ENCODE peak calls at places on chromosomes 4 and X, in four cellular contexts. One of them, this sample, is unnamed.

GRCh38 chrX:43166874-43167273 is 388.9 kb upstream of the PPP1R2C start:
- DNase-seq in NAMALWA: no peak
- DNase-seq in cardiac muscle cell: no peak
- DNase-seq in T-helper 2 cell: no peak
- DNase-seq in this sample: no peak

GRCh38 chr4:37816719-37817118 is 9.8 kb upstream of the PGM2 start:
- DNase-seq in cardiac muscle cell: no peak
- DNase-seq in T-helper 2 cell: no peak
- DNase-seq in NAMALWA: no peak
- DNase-seq in this sample: no peak

GRCh38 chrX:1686642-1687041 is 71.8 kb downstream of the ASMT start:
- DNase-seq in T-helper 2 cell: no peak
- DNase-seq in cardiac muscle cell: no peak
- DNase-seq in NAMALWA: no peak
- DNase-seq in this sample: no peak

GRCh38 chr4:77582716-77583115 is 22.9 kb upstream of the CXCL13 start:
- DNase-seq in cardiac muscle cell: no peak
- DNase-seq in T-helper 2 cell: no peak
- DNase-seq in NAMALWA: no peak
- DNase-seq in this sample: no peak

GRCh38 chr4:52841707-52842456 is 20.2 kb upstream of the RASL11B start:
- DNase-seq in NAMALWA: no peak
- DNase-seq in T-helper 2 cell: no peak
- DNase-seq in cardiac muscle cell: no peak
- DNase-seq in this sample: peak; percentile 30

GRCh38 chrX:74924449-74925209 is 623 bp downstream of the NEXMIF start:
- DNase-seq in NAMALWA: no peak
- DNase-seq in cardiac muscle cell: peak; percentile 28
- DNase-seq in T-helper 2 cell: no peak
- DNase-seq in this sample: peak; percentile 45

GRCh38 chrX:65677954-65678469 is 10.6 kb downstream of the MSN start:
- DNase-seq in cardiac muscle cell: no peak
- DNase-seq in T-helper 2 cell: no peak
- DNase-seq in NAMALWA: no peak
- DNase-seq in this sample: peak; percentile 50

GRCh38 chr4:145071560-145071959 is 26.4 kb downstream of the ANAPC10 start:
- DNase-seq in cardiac muscle cell: no peak
- DNase-seq in NAMALWA: no peak
- DNase-seq in T-helper 2 cell: no peak
- DNase-seq in this sample: no peak

GRCh38 chr4:74330295-74330750 is 22.1 kb downstream of the EPGN start:
- DNase-seq in NAMALWA: no peak
- DNase-seq in T-helper 2 cell: no peak
- DNase-seq in cardiac muscle cell: no peak
- DNase-seq in this sample: no peak

GRCh38 chrX:133638285-133638684 is 223.0 kb upstream of the GPC4 start:
- DNase-seq in cardiac muscle cell: no peak
- DNase-seq in T-helper 2 cell: no peak
- DNase-seq in NAMALWA: no peak
- DNase-seq in this sample: no peak

GRCh38 chrX:129786210-129786651 is 6.5 kb downstream of the SASH3 start:
- DNase-seq in NAMALWA: peak; percentile 69
- DNase-seq in cardiac muscle cell: no peak
- DNase-seq in T-helper 2 cell: no peak
- DNase-seq in this sample: no peak

GRCh38 chr4:87032884-87033533 is 98.2 kb downstream of the AFF1 start:
- DNase-seq in T-helper 2 cell: no peak
- DNase-seq in cardiac muscle cell: no peak
- DNase-seq in NAMALWA: no peak
- DNase-seq in this sample: no peak

GRCh38 chr4:110119880-110120279 is 78.5 kb downstream of the ELOVL6 start:
- DNase-seq in T-helper 2 cell: no peak
- DNase-seq in cardiac muscle cell: no peak
- DNase-seq in NAMALWA: no peak
- DNase-seq in this sample: no peak